ENCODE peak calls at places on chromosomes 11 and 22, in six cellular contexts. M is gastroesophageal sphincter; J is naive thymus-derived CD8-positive, alpha-beta T cell; O is pancreas; X is Panc1; A is HepG2. W is an unnamed sample.

GRCh38 chr11:18705651-18706281 is 7.2 kb downstream of the TMEM86A start:
- ATAC-seq in M (peak; percentile 68), J (peak; percentile 71), O (peak; percentile 69), X (no peak), A (no peak), W (peak; percentile 39)

GRCh38 chr22:32203181-32204105 is 1.4 kb downstream of the RFPL2 start:
- ATAC-seq in M (no peak), J (peak; percentile 24), O (peak; percentile 11), X (peak; percentile 32), A (no peak), W (no peak)

GRCh38 chr11:128361451-128362020 is 225.8 kb downstream of the ETS1 start:
- ATAC-seq in M (no peak), J (no peak), O (peak; percentile 92), X (no peak), A (no peak), W (no peak)

GRCh38 chr11:65650547-65651338 is 12.0 kb downstream of the RELA start:
- ATAC-seq in M (no peak), J (no peak), O (no peak), X (no peak), A (no peak), W (no peak)

GRCh38 chr11:45665933-45666647 is 668 bp upstream of the CHST1 start:
- ATAC-seq in M (peak; percentile 71), J (no peak), O (peak; percentile 40), X (peak; percentile 10), A (no peak), W (no peak)

GRCh38 chr11:64778223-64778472 is 194 bp downstream of the SF1 start:
- ATAC-seq in M (peak; percentile 4), J (peak; percentile 8), O (peak; percentile 5), X (peak; percentile 43), A (no peak), W (no peak)

GRCh38 chr11:27095050-27095449 is 54.4 kb downstream of the BBOX1 start:
- ATAC-seq in M (peak; percentile 82), J (no peak), O (no peak), X (no peak), A (no peak), W (no peak)

GRCh38 chr11:115503886-115504278 is 333 bp downstream of the CADM1 start:
- ATAC-seq in M (peak; percentile 7), J (no peak), O (peak; percentile 10), X (peak; percentile 5), A (peak; percentile 6), W (no peak)

GRCh38 chr11:28296426-28296825 is 188.2 kb downstream of the METTL15 start:
- ATAC-seq in M (no peak), J (no peak), O (no peak), X (no peak), A (no peak), W (no peak)

GRCh38 chr22:18970180-18970947 is 34.3 kb upstream of the PRODH start:
- ATAC-seq in M (peak; percentile 23), J (peak; percentile 67), O (peak; percentile 58), X (peak; percentile 86), A (peak; percentile 56), W (peak; percentile 44)

GRCh38 chr22:36432592-36433317 is 45.0 kb upstream of the MYH9 start:
- ATAC-seq in M (no peak), J (no peak), O (no peak), X (peak; percentile 8), A (peak; percentile 31), W (no peak)

GRCh38 chr22:32327066-32327465 is 30.6 kb upstream of the RFPL3 start:
- ATAC-seq in M (no peak), J (no peak), O (no peak), X (no peak), A (no peak), W (no peak)

GRCh38 chr22:49497266-49497665 is 330.4 kb downstream of the BRD1 start:
- ATAC-seq in M (no peak), J (no peak), O (no peak), X (no peak), A (no peak), W (no peak)

GRCh38 chr22:24823787-24824186 is 17.8 kb downstream of the SGSM1 start:
- ATAC-seq in M (no peak), J (no peak), O (no peak), X (no peak), A (no peak), W (no peak)

GRCh38 chr11:19344661-19345518 is 104.1 kb upstream of the E2F8 start:
- ATAC-seq in M (peak; percentile 36), J (no peak), O (peak; percentile 84), X (peak; percentile 48), A (no peak), W (no peak)

GRCh38 chr11:29336727-29337212 is 680.1 kb downstream of the KCNA4 start:
- ATAC-seq in M (no peak), J (no peak), O (no peak), X (no peak), A (no peak), W (no peak)

GRCh38 chr11:36487619-36488018 is 22.5 kb downstream of the TRAF6 start:
- ATAC-seq in M (no peak), J (no peak), O (no peak), X (no peak), A (no peak), W (no peak)

GRCh38 chr22:18133452-18133851 is 16.5 kb upstream of the USP18 start:
- ATAC-seq in M (peak; percentile 78), J (no peak), O (peak; percentile 43), X (no peak), A (no peak), W (no peak)

GRCh38 chr11:60634151-60634550 is 65.3 kb upstream of the MS4A8 start:
- ATAC-seq in M (no peak), J (no peak), O (no peak), X (no peak), A (no peak), W (no peak)

GRCh38 chr11:70709596-70709995 is 311.3 kb downstream of the CTTN start:
- ATAC-seq in M (no peak), J (no peak), O (no peak), X (no peak), A (no peak), W (no peak)

GRCh38 chr11:36035999-36036398 is 92.1 kb downstream of the LDLRAD3 start:
- ATAC-seq in M (no peak), J (no peak), O (no peak), X (no peak), A (no peak), W (no peak)

GRCh38 chr22:47634342-47634741 is 871.9 kb downstream of the TBC1D22A start:
- ATAC-seq in M (no peak), J (no peak), O (no peak), X (no peak), A (no peak), W (no peak)

GRCh38 chr11:130168105-130168504 is 8.5 kb downstream of the ST14 start:
- ATAC-seq in M (no peak), J (no peak), O (no peak), X (no peak), A (no peak), W (no peak)

GRCh38 chr22:23777776-23778575 is 5.3 kb downstream of the MMP11 start:
- ATAC-seq in M (peak; percentile 37), J (no peak), O (no peak), X (peak; percentile 8), A (no peak), W (no peak)

GRCh38 chr11:94002226-94002625 is 18.9 kb upstream of the HEPHL1 start:
- ATAC-seq in M (no peak), J (no peak), O (no peak), X (no peak), A (no peak), W (no peak)

GRCh38 chr11:104570088-104570701 is 328.1 kb downstream of the CASP12 start:
- ATAC-seq in M (no peak), J (no peak), O (no peak), X (no peak), A (no peak), W (no peak)

GRCh38 chr11:110797453-110797852 is 85.2 kb upstream of the ARHGAP20 start:
- ATAC-seq in M (no peak), J (no peak), O (no peak), X (no peak), A (no peak), W (peak; percentile 73)

GRCh38 chr11:118230088-118230487 is 5.3 kb upstream of the JAML start:
- ATAC-seq in M (no peak), J (peak; percentile 52), O (no peak), X (no peak), A (no peak), W (no peak)

GRCh38 chr11:26820739-26821138 is 98.9 kb upstream of the SLC5A12 start:
- ATAC-seq in M (peak; percentile 87), J (no peak), O (peak; percentile 36), X (no peak), A (no peak), W (no peak)

GRCh38 chr11:14764899-14765527 is 121.4 kb downstream of the PDE3B start:
- ATAC-seq in M (no peak), J (peak; percentile 77), O (no peak), X (no peak), A (no peak), W (peak; percentile 92)

GRCh38 chr11:32262367-32262766 is 171.5 kb downstream of the RCN1 start:
- ATAC-seq in M (no peak), J (no peak), O (no peak), X (no peak), A (no peak), W (no peak)

GRCh38 chr22:37627545-37627944 is 11.9 kb upstream of the SH3BP1 start:
- ATAC-seq in M (no peak), J (peak; percentile 82), O (no peak), X (no peak), A (no peak), W (peak; percentile 61)